ENCODE peak calls at places on chromosome 20, in seven cellular contexts. One of them, this sample, is unnamed.
A peak's percentile ranks its signal among the peaks of the same experiment; 100 is the strongest.

GRCh38 chr20:58137236-58137635 is 91.2 kb downstream of the ANKRD60 start:
- DNase-seq in OCI-LY7: no peak
- DNase-seq in fibroblast of the aortic adventitia: no peak
- DNase-seq in adrenal gland: no peak
- DNase-seq in A673: no peak
- DNase-seq in kidney epithelial cell: no peak
- DNase-seq in epithelial cell of esophagus: no peak
- DNase-seq in this sample: no peak

GRCh38 chr20:54132612-54133433 is 41.0 kb downstream of the CYP24A1 start:
- DNase-seq in epithelial cell of esophagus: peak; percentile 99
- DNase-seq in OCI-LY7: no peak
- DNase-seq in fibroblast of the aortic adventitia: peak; percentile 98
- DNase-seq in kidney epithelial cell: peak; percentile 92
- DNase-seq in A673: peak; percentile 78
- DNase-seq in adrenal gland: no peak
- DNase-seq in this sample: peak; percentile 98

GRCh38 chr20:16760431-16761304 is 12.5 kb downstream of the OTOR start:
- DNase-seq in epithelial cell of esophagus: peak; percentile 30
- DNase-seq in A673: no peak
- DNase-seq in kidney epithelial cell: no peak
- DNase-seq in OCI-LY7: no peak
- DNase-seq in fibroblast of the aortic adventitia: no peak
- DNase-seq in adrenal gland: no peak
- DNase-seq in this sample: no peak

GRCh38 chr20:44247131-44247571 is at the start of gene GDAP1L1:
- DNase-seq in kidney epithelial cell: no peak
- DNase-seq in OCI-LY7: no peak
- DNase-seq in adrenal gland: peak; percentile 45
- DNase-seq in epithelial cell of esophagus: no peak
- DNase-seq in fibroblast of the aortic adventitia: no peak
- DNase-seq in A673: no peak
- DNase-seq in this sample: no peak

GRCh38 chr20:24670981-24671380 is 201.6 kb downstream of the SYNDIG1 start:
- DNase-seq in epithelial cell of esophagus: no peak
- DNase-seq in OCI-LY7: no peak
- DNase-seq in adrenal gland: no peak
- DNase-seq in A673: no peak
- DNase-seq in kidney epithelial cell: no peak
- DNase-seq in fibroblast of the aortic adventitia: no peak
- DNase-seq in this sample: no peak

GRCh38 chr20:32470025-32470861 is 112.1 kb downstream of the ASXL1 start:
- DNase-seq in fibroblast of the aortic adventitia: peak; percentile 50
- DNase-seq in OCI-LY7: peak; percentile 61
- DNase-seq in A673: peak; percentile 37
- DNase-seq in adrenal gland: peak; percentile 80
- DNase-seq in epithelial cell of esophagus: peak; percentile 74
- DNase-seq in kidney epithelial cell: peak; percentile 70
- DNase-seq in this sample: peak; percentile 87

GRCh38 chr20:23884771-23885162 is 5.2 kb upstream of the CST5 start:
- DNase-seq in A673: no peak
- DNase-seq in epithelial cell of esophagus: no peak
- DNase-seq in kidney epithelial cell: no peak
- DNase-seq in fibroblast of the aortic adventitia: no peak
- DNase-seq in OCI-LY7: no peak
- DNase-seq in adrenal gland: no peak
- DNase-seq in this sample: no peak

GRCh38 chr20:23103284-23104018 is 17.3 kb upstream of the CD93 start:
- DNase-seq in epithelial cell of esophagus: peak; percentile 24
- DNase-seq in adrenal gland: no peak
- DNase-seq in A673: no peak
- DNase-seq in fibroblast of the aortic adventitia: peak; percentile 46
- DNase-seq in kidney epithelial cell: no peak
- DNase-seq in OCI-LY7: no peak
- DNase-seq in this sample: peak; percentile 88

GRCh38 chr20:62030834-62031434 is 34.7 kb downstream of the TAF4 start:
- DNase-seq in A673: no peak
- DNase-seq in kidney epithelial cell: no peak
- DNase-seq in OCI-LY7: peak; percentile 88
- DNase-seq in epithelial cell of esophagus: peak; percentile 74
- DNase-seq in adrenal gland: no peak
- DNase-seq in fibroblast of the aortic adventitia: no peak
- DNase-seq in this sample: no peak

GRCh38 chr20:58716476-58717277 is 24.1 kb downstream of the NPEPL1 start:
- DNase-seq in epithelial cell of esophagus: no peak
- DNase-seq in A673: no peak
- DNase-seq in kidney epithelial cell: no peak
- DNase-seq in fibroblast of the aortic adventitia: no peak
- DNase-seq in adrenal gland: peak; percentile 14
- DNase-seq in OCI-LY7: no peak
- DNase-seq in this sample: no peak

GRCh38 chr20:61808497-61808896 is 257.2 kb downstream of the TAF4 start:
- DNase-seq in OCI-LY7: no peak
- DNase-seq in adrenal gland: no peak
- DNase-seq in A673: peak; percentile 25
- DNase-seq in fibroblast of the aortic adventitia: no peak
- DNase-seq in kidney epithelial cell: no peak
- DNase-seq in epithelial cell of esophagus: no peak
- DNase-seq in this sample: no peak

GRCh38 chr20:35215066-35215956 is 11.2 kb upstream of the MMP24 start:
- DNase-seq in adrenal gland: no peak
- DNase-seq in kidney epithelial cell: peak; percentile 81
- DNase-seq in fibroblast of the aortic adventitia: peak; percentile 27
- DNase-seq in OCI-LY7: no peak
- DNase-seq in epithelial cell of esophagus: peak; percentile 91
- DNase-seq in A673: no peak
- DNase-seq in this sample: peak; percentile 39

GRCh38 chr20:50251992-50252491 is 61.4 kb downstream of the CEBPB start:
- DNase-seq in A673: no peak
- DNase-seq in fibroblast of the aortic adventitia: peak; percentile 67
- DNase-seq in adrenal gland: no peak
- DNase-seq in kidney epithelial cell: no peak
- DNase-seq in epithelial cell of esophagus: no peak
- DNase-seq in OCI-LY7: no peak
- DNase-seq in this sample: no peak

GRCh38 chr20:9945406-9945805 is 89.4 kb upstream of the ANKEF1 start:
- DNase-seq in A673: peak; percentile 39
- DNase-seq in fibroblast of the aortic adventitia: peak; percentile 8
- DNase-seq in OCI-LY7: no peak
- DNase-seq in epithelial cell of esophagus: peak; percentile 60
- DNase-seq in adrenal gland: no peak
- DNase-seq in kidney epithelial cell: peak; percentile 5
- DNase-seq in this sample: peak; percentile 9

GRCh38 chr20:17465236-17465635 is 65.9 kb downstream of the BFSP1 start:
- DNase-seq in epithelial cell of esophagus: no peak
- DNase-seq in adrenal gland: no peak
- DNase-seq in OCI-LY7: no peak
- DNase-seq in kidney epithelial cell: no peak
- DNase-seq in A673: no peak
- DNase-seq in fibroblast of the aortic adventitia: no peak
- DNase-seq in this sample: no peak

GRCh38 chr20:53329781-53330180 is 263.9 kb downstream of the ZNF217 start:
- DNase-seq in OCI-LY7: no peak
- DNase-seq in kidney epithelial cell: no peak
- DNase-seq in A673: no peak
- DNase-seq in epithelial cell of esophagus: no peak
- DNase-seq in adrenal gland: no peak
- DNase-seq in fibroblast of the aortic adventitia: no peak
- DNase-seq in this sample: no peak

GRCh38 chr20:16501236-16501635 is 72.0 kb downstream of the KIF16B start:
- DNase-seq in adrenal gland: no peak
- DNase-seq in fibroblast of the aortic adventitia: peak; percentile 73
- DNase-seq in epithelial cell of esophagus: no peak
- DNase-seq in OCI-LY7: no peak
- DNase-seq in A673: no peak
- DNase-seq in kidney epithelial cell: no peak
- DNase-seq in this sample: no peak

GRCh38 chr20:36491901-36492617 is 49.3 kb upstream of the MYL9 start:
- DNase-seq in A673: no peak
- DNase-seq in kidney epithelial cell: no peak
- DNase-seq in epithelial cell of esophagus: peak; percentile 80
- DNase-seq in OCI-LY7: peak; percentile 51
- DNase-seq in adrenal gland: no peak
- DNase-seq in fibroblast of the aortic adventitia: no peak
- DNase-seq in this sample: peak; percentile 51

GRCh38 chr20:20299904-20300303 is 68.0 kb upstream of the INSM1 start:
- DNase-seq in epithelial cell of esophagus: no peak
- DNase-seq in kidney epithelial cell: no peak
- DNase-seq in adrenal gland: no peak
- DNase-seq in fibroblast of the aortic adventitia: no peak
- DNase-seq in OCI-LY7: no peak
- DNase-seq in A673: no peak
- DNase-seq in this sample: no peak

DNA sequence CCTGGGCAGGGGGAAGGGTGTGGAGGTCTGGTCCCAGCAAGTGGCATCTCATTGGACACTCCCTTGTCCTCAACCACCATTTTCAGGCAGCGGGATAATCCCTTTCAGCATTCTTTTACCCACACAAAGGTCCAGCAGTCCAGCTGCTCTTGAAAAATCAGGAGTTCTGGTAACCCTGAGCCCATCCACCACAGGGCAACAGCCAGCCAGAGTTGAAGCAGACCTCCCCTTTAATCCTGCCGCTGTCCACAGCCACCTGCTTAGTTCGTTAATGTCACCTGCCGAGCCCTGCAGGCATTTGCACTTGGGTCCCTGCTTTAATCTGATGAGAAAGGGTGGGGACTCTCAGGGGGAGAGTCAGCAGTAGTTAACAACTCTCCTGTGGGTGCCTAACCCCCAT is 11.1 kb downstream of the TMEM74B start:
- DNase-seq in fibroblast of the aortic adventitia: no peak
- DNase-seq in epithelial cell of esophagus: no peak
- DNase-seq in adrenal gland: no peak
- DNase-seq in kidney epithelial cell: no peak
- DNase-seq in A673: no peak
- DNase-seq in OCI-LY7: no peak
- DNase-seq in this sample: no peak
- TF ChIP-seq CTCF in fibroblast of the aortic adventitia: no peak
- TF ChIP-seq CTCF in epithelial cell of esophagus: no peak
- TF ChIP-seq CTCF in adrenal gland: no peak
- TF ChIP-seq CTCF in kidney epithelial cell: no peak
- TF ChIP-seq CTCF in A673: no peak
- TF ChIP-seq CTCF in OCI-LY7: no peak
- TF ChIP-seq CTCF in this sample: no peak

GRCh38 chr20:45372241-45372640 is 5.9 kb downstream of the TP53TG5 start:
- DNase-seq in kidney epithelial cell: no peak
- DNase-seq in epithelial cell of esophagus: no peak
- DNase-seq in OCI-LY7: no peak
- DNase-seq in adrenal gland: no peak
- DNase-seq in A673: no peak
- DNase-seq in fibroblast of the aortic adventitia: no peak
- DNase-seq in this sample: no peak
- H3K4me3 ChIP-seq in kidney epithelial cell: no peak overlapping the region
- H3K4me3 ChIP-seq in epithelial cell of esophagus: no peak overlapping the region
- H3K4me3 ChIP-seq in OCI-LY7: no peak overlapping the region
- H3K4me3 ChIP-seq in adrenal gland: no peak overlapping the region
- H3K4me3 ChIP-seq in A673: no peak overlapping the region
- H3K4me3 ChIP-seq in fibroblast of the aortic adventitia: no peak overlapping the region
- H3K4me3 ChIP-seq in this sample: no peak overlapping the region

DNA sequence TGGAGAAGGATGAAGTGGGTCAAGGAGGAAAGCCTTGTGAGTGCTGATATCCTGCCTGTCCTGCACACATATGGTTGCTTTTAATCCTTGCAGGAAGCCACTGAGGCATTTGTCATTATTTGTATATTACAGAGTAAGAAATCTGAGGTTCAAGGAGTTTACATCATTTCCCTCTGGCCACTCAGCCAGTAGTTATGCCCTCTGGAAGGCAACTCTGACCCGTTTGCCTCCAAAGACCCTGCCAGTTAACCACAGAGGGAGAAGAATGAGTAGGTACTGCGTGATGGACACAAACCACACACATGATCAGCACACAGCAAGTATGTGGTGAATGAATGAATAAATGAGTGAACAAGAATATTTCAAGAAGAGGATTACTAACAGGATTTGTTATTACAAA is 7.9 kb upstream of the FAM210B start:
- DNase-seq in epithelial cell of esophagus: no peak
- DNase-seq in OCI-LY7: no peak
- DNase-seq in fibroblast of the aortic adventitia: no peak
- DNase-seq in A673: no peak
- DNase-seq in kidney epithelial cell: no peak
- DNase-seq in adrenal gland: no peak
- DNase-seq in this sample: no peak
- TF ChIP-seq CTCF in epithelial cell of esophagus: no peak
- TF ChIP-seq CTCF in OCI-LY7: no peak
- TF ChIP-seq CTCF in fibroblast of the aortic adventitia: no peak
- TF ChIP-seq CTCF in A673: no peak
- TF ChIP-seq CTCF in kidney epithelial cell: no peak
- TF ChIP-seq CTCF in adrenal gland: no peak
- TF ChIP-seq CTCF in this sample: no peak

GRCh38 chr20:21390768-21391167 is 6.6 kb downstream of the NKX2-4 start:
- DNase-seq in A673: no peak
- DNase-seq in fibroblast of the aortic adventitia: no peak
- DNase-seq in adrenal gland: no peak
- DNase-seq in epithelial cell of esophagus: no peak
- DNase-seq in OCI-LY7: no peak
- DNase-seq in kidney epithelial cell: no peak
- DNase-seq in this sample: no peak
- H3K4me3 ChIP-seq in A673: no peak overlapping the region
- H3K4me3 ChIP-seq in fibroblast of the aortic adventitia: no peak overlapping the region
- H3K4me3 ChIP-seq in adrenal gland: no peak overlapping the region
- H3K4me3 ChIP-seq in epithelial cell of esophagus: no peak overlapping the region
- H3K4me3 ChIP-seq in OCI-LY7: no peak overlapping the region
- H3K4me3 ChIP-seq in kidney epithelial cell: no peak overlapping the region
- H3K4me3 ChIP-seq in this sample: no peak overlapping the region

GRCh38 chr20:41592516-41593192 is 25.5 kb downstream of the CHD6 start:
- DNase-seq in kidney epithelial cell: no peak
- DNase-seq in epithelial cell of esophagus: no peak
- DNase-seq in A673: no peak
- DNase-seq in OCI-LY7: no peak
- DNase-seq in fibroblast of the aortic adventitia: no peak
- DNase-seq in adrenal gland: no peak
- DNase-seq in this sample: no peak
- TF ChIP-seq CTCF in kidney epithelial cell: no peak
- TF ChIP-seq CTCF in epithelial cell of esophagus: no peak
- TF ChIP-seq CTCF in A673: no peak
- TF ChIP-seq CTCF in OCI-LY7: no peak
- TF ChIP-seq CTCF in fibroblast of the aortic adventitia: no peak
- TF ChIP-seq CTCF in adrenal gland: no peak
- TF ChIP-seq CTCF in this sample: no peak

GRCh38 chr20:63940071-63940471 is 16.1 kb downstream of the UCKL1 start:
- DNase-seq in fibroblast of the aortic adventitia: no peak
- DNase-seq in kidney epithelial cell: no peak
- DNase-seq in adrenal gland: no peak
- DNase-seq in OCI-LY7: no peak
- DNase-seq in A673: no peak
- DNase-seq in epithelial cell of esophagus: no peak
- DNase-seq in this sample: no peak
- H3K4me3 ChIP-seq in fibroblast of the aortic adventitia: no peak overlapping the region
- H3K4me3 ChIP-seq in kidney epithelial cell: no peak overlapping the region
- H3K4me3 ChIP-seq in adrenal gland: no peak overlapping the region
- H3K4me3 ChIP-seq in OCI-LY7: no peak overlapping the region
- H3K4me3 ChIP-seq in A673: no peak overlapping the region
- H3K4me3 ChIP-seq in epithelial cell of esophagus: no peak overlapping the region
- H3K4me3 ChIP-seq in this sample: no peak overlapping the region

GRCh38 chr20:18628330-18628941 is 40.6 kb downstream of the DTD1 start:
- DNase-seq in adrenal gland: no peak
- DNase-seq in OCI-LY7: peak; percentile 22
- DNase-seq in epithelial cell of esophagus: peak; percentile 27
- DNase-seq in kidney epithelial cell: no peak
- DNase-seq in fibroblast of the aortic adventitia: no peak
- DNase-seq in A673: peak; percentile 8
- DNase-seq in this sample: no peak
- TF ChIP-seq CTCF in adrenal gland: peak; percentile 34
- TF ChIP-seq CTCF in OCI-LY7: peak; percentile 86
- TF ChIP-seq CTCF in epithelial cell of esophagus: peak; percentile 68
- TF ChIP-seq CTCF in kidney epithelial cell: peak; percentile 80
- TF ChIP-seq CTCF in fibroblast of the aortic adventitia: peak; percentile 57
- TF ChIP-seq CTCF in A673: peak; percentile 67
- TF ChIP-seq CTCF in this sample: peak; percentile 51